ENCODE peak calls at places on chromosomes 16 and 17, in five cellular contexts. U is adipocyte, L is H9, N is PC-3, K is trophoblast cell. F is an unnamed sample.

GRCh38 chr17:8430966-8431365 is 4.7 kb upstream of the NDEL1 start:
- DNase-seq in N (no peak), K (no peak), L (no peak), U (no peak), F (peak; percentile 44)

GRCh38 chr16:16169615-16170014 is 53.7 kb downstream of the ABCC6 start:
- DNase-seq in L (no peak), N (no peak), K (no peak), U (no peak), F (no peak)

GRCh38 chr16:51773051-51773450 is 622.0 kb upstream of the SALL1 start:
- DNase-seq in K (no peak), N (no peak), U (no peak), L (peak; percentile 58), F (peak; percentile 56)

GRCh38 chr16:84630446-84631152 is 12.7 kb upstream of the COTL1 start:
- DNase-seq in N (no peak), K (no peak), U (no peak), L (no peak), F (no peak)

GRCh38 chr16:72109966-72110530 is 16.4 kb downstream of the DHX38 start:
- DNase-seq in N (no peak), U (no peak), L (no peak), K (no peak), F (no peak)

GRCh38 chr17:35129154-35129972 is 7.9 kb downstream of the FNDC8 start:
- DNase-seq in K (no peak), L (no peak), N (no peak), U (peak; percentile 44), F (no peak)

GRCh38 chr17:45248132-45248936 is 13.6 kb downstream of the SPATA32 start:
- DNase-seq in K (peak; percentile 57), U (no peak), N (peak; percentile 83), L (peak; percentile 91), F (peak; percentile 92)

GRCh38 chr17:1112875-1113274 is 66.9 kb downstream of the ABR start:
- DNase-seq in N (no peak), K (no peak), U (no peak), L (peak; percentile 66), F (peak; percentile 76)

GRCh38 chr17:78484300-78485159 is 92.7 kb downstream of the DNAH17 start:
- DNase-seq in N (no peak), L (peak; percentile 89), K (no peak), U (peak; percentile 32), F (peak; percentile 95)

GRCh38 chr16:73066927-73067670 is 19.2 kb upstream of the ZFHX3 start:
- DNase-seq in N (no peak), K (no peak), L (no peak), U (no peak), F (peak; percentile 69)

GRCh38 chr17:49577978-49578893 is 2.6 kb downstream of the NXPH3 start:
- DNase-seq in N (no peak), U (no peak), K (no peak), L (no peak), F (no peak)

GRCh38 chr17:14471052-14471451 is 170.2 kb downstream of the HS3ST3B1 start:
- DNase-seq in K (peak; percentile 58), L (no peak), N (peak; percentile 90), U (peak; percentile 71), F (no peak)

GRCh38 chr16:61575617-61576016 is 460.6 kb downstream of the CDH8 start:
- DNase-seq in U (no peak), L (no peak), N (no peak), K (no peak), F (no peak)

GRCh38 chr16:67719778-67720144 is 645 bp upstream of the GFOD2 start:
- DNase-seq in N (no peak), U (peak; percentile 72), L (no peak), K (peak; percentile 69), F (peak; percentile 76)

GRCh38 chr17:44030482-44030881 is 15.7 kb upstream of the TMEM101 start:
- DNase-seq in U (no peak), N (no peak), L (no peak), K (no peak), F (no peak)

GRCh38 chr16:50602531-50603205 is 54.5 kb downstream of the NKD1 start:
- DNase-seq in N (peak; percentile 58), L (no peak), U (no peak), K (no peak), F (no peak)

GRCh38 chr16:57723170-57723569 is 12.4 kb upstream of the KATNB1 start:
- DNase-seq in K (peak; percentile 24), L (peak; percentile 73), N (no peak), U (no peak), F (peak; percentile 85)

GRCh38 chr16:3188925-3189825 is 1.2 kb downstream of the OR1F1 start:
- DNase-seq in L (peak; percentile 84), K (peak; percentile 45), U (peak; percentile 72), N (peak; percentile 27), F (peak; percentile 93)

GRCh38 chr17:17783825-17784598 is 52.8 kb downstream of the SREBF1 start:
- DNase-seq in U (peak; percentile 25), N (no peak), K (no peak), L (peak; percentile 67), F (peak; percentile 86)

GRCh38 chr17:64024215-64024654 is 3.8 kb upstream of the ICAM2 start:
- DNase-seq in L (no peak), U (no peak), N (no peak), K (peak; percentile 70), F (peak; percentile 36)

GRCh38 chr16:31876955-31877828 is 3.6 kb downstream of the ZNF267 start:
- DNase-seq in N (peak; percentile 80), U (peak; percentile 80), K (peak; percentile 52), L (no peak), F (no peak)

GRCh38 chr17:6245301-6245810 is 175.2 kb downstream of the WSCD1 start:
- DNase-seq in N (no peak), U (no peak), K (no peak), L (peak; percentile 21), F (no peak)

GRCh38 chr16:10138881-10139280 is 43.3 kb downstream of the GRIN2A start:
- DNase-seq in L (no peak), K (no peak), U (no peak), N (no peak), F (no peak)

GRCh38 chr16:1420111-1420539 is 422 bp downstream of the UQCC4 start:
- DNase-seq in N (no peak), L (no peak), K (no peak), U (peak; percentile 26), F (no peak)

GRCh38 chr17:78147315-78147998 is 1.3 kb downstream of the C17orf99 start:
- DNase-seq in L (no peak), K (no peak), N (no peak), U (no peak), F (no peak)

GRCh38 chr16:71373073-71373472 is 14.6 kb downstream of the CALB2 start:
- DNase-seq in L (no peak), U (no peak), N (peak; percentile 9), K (no peak), F (no peak)

GRCh38 chr17:82204831-82205719 is 7.6 kb downstream of the CCDC57 start:
- DNase-seq in L (no peak), N (peak; percentile 91), U (peak; percentile 72), K (peak; percentile 65), F (no peak)

GRCh38 chr16:77594798-77595625 is 127.3 kb upstream of the NUDT7 start:
- DNase-seq in L (no peak), U (no peak), K (no peak), N (no peak), F (no peak)

GRCh38 chr17:59365383-59365981 is 34.0 kb downstream of the YPEL2 start:
- DNase-seq in U (no peak), K (no peak), L (no peak), N (no peak), F (peak; percentile 82)
- H3K9ac ChIP-seq in U (peak overlapping the region; percentile 54), K (no peak overlapping the region), L (no peak overlapping the region), N (no peak overlapping the region), F (peak overlapping the region; percentile 87)

DNA sequence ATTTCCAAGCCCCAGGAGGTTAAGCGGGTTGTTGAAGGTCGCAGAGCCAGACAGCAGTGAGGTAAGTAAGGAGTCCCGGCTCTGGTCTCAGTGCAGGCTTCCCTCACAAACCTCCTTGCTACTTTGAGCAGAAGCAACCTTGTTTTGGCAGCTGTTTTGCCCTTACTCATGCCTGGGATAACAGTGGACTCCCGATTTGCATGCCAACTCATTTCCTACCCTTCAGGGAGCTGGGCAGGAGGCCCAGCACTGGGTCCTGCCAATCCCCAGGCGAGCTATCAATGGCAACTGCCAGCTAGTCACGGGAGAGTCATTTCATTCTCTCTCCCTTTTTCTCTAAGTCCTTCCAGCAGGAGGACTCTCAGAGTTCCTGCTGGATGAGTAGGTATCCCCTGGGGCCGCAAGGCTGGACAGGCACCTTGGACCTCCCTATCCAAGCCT is 72.0 kb upstream of the KSR1 start:
- DNase-seq in K (peak; percentile 38), L (no peak), U (peak; percentile 86), N (peak; percentile 94), F (peak; percentile 58)
- H3K9ac ChIP-seq in K (no peak overlapping the region), L (no peak overlapping the region), U (no peak overlapping the region), N (no peak overlapping the region), F (no peak overlapping the region)

GRCh38 chr16:4850211-4850610 is 2.9 kb downstream of the UBN1 start:
- DNase-seq in N (no peak), L (no peak), K (no peak), U (peak; percentile 14), F (no peak)
- H3K9ac ChIP-seq in N (peak overlapping the region; percentile 6), L (no peak overlapping the region), K (no peak overlapping the region), U (peak overlapping the region; percentile 73), F (no peak overlapping the region)

GRCh38 chr16:85913688-85914422 is 14.9 kb downstream of the IRF8 start:
- DNase-seq in K (no peak), L (no peak), N (no peak), U (no peak), F (no peak)
- H3K9ac ChIP-seq in K (no peak overlapping the region), L (no peak overlapping the region), N (no peak overlapping the region), U (no peak overlapping the region), F (no peak overlapping the region)

GRCh38 chr17:3905017-3905486 is 11.2 kb downstream of the P2RX1 start:
- DNase-seq in N (no peak), L (no peak), U (no peak), K (no peak), F (peak; percentile 66)

GRCh38 chr17:3904486-3904885 is 11.6 kb upstream of the CAMKK1 start:
- DNase-seq in U (no peak), L (no peak), K (no peak), N (no peak), F (peak; percentile 67)

GRCh38 chr17:3909257-3909656 is 7.0 kb downstream of the P2RX1 start:
- DNase-seq in U (no peak), N (no peak), K (no peak), L (no peak), F (no peak)

GRCh38 chr17:3907483-3908216 is 8.6 kb downstream of the P2RX1 start:
- DNase-seq in K (no peak), N (no peak), U (no peak), L (peak; percentile 79), F (peak; percentile 89)

DNA sequence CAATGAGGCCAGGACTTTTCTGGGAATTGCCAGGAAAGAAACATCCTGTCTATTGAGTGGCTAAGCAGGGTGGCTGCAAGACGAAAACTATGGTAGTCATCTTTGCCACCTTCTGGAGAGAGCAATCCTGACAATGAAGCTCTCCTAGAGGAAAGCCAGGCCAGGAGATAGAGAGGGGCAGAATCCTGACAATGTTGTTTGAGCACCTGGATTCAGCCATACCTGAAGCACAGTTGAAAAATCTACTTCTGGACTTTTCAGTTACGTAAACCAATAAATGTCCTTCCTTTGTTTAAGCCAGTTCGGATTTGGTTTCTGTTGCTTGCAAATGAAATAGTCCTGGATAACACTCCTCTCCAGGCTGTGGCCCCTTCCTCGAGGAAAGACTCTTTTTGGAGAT is 9.4 kb downstream of the P2RX1 start:
- DNase-seq in U (no peak), K (no peak), N (no peak), L (no peak), F (no peak)
- H3K9ac ChIP-seq in U (no peak overlapping the region), K (no peak overlapping the region), N (no peak overlapping the region), L (no peak overlapping the region), F (no peak overlapping the region)

GRCh38 chr16:89191033-89191900 is 9.1 kb downstream of the SLC22A31 start:
- DNase-seq in L (peak; percentile 35), K (no peak), U (no peak), N (no peak), F (peak; percentile 41)
- H3K9ac ChIP-seq in L (no peak overlapping the region), K (no peak overlapping the region), U (no peak overlapping the region), N (no peak overlapping the region), F (no peak overlapping the region)